ENCODE peak calls at places on chromosomes 3 and 15, in eight cellular contexts. One of them, this sample, is unnamed.

GRCh38 chr3:137012097-137012501 is 54.3 kb downstream of the IL20RB start:
- DNase-seq in GM23338: no peak
- DNase-seq in HL-60: no peak
- DNase-seq in A549: no peak
- DNase-seq in thoracic aorta: no peak
- DNase-seq in tibial artery: no peak
- DNase-seq in mammary epithelial cell: no peak
- DNase-seq in kidney: no peak
- DNase-seq in this sample: peak

GRCh38 chr15:27412413-27412812 is 441.4 kb downstream of the GABRG3 start:
- DNase-seq in GM23338: peak
- DNase-seq in HL-60: no peak
- DNase-seq in A549: peak
- DNase-seq in thoracic aorta: no peak
- DNase-seq in tibial artery: no peak
- DNase-seq in mammary epithelial cell: no peak
- DNase-seq in kidney: no peak
- DNase-seq in this sample: no peak

GRCh38 chr15:25954398-25954797 is 91.3 kb upstream of the ATP10A start:
- DNase-seq in GM23338: no peak
- DNase-seq in HL-60: no peak
- DNase-seq in A549: no peak
- DNase-seq in thoracic aorta: no peak
- DNase-seq in tibial artery: no peak
- DNase-seq in mammary epithelial cell: no peak
- DNase-seq in kidney: no peak
- DNase-seq in this sample: no peak

GRCh38 chr3:177553586-177553985 is 356.3 kb upstream of the TBL1XR1 start:
- DNase-seq in GM23338: no peak
- DNase-seq in HL-60: no peak
- DNase-seq in A549: no peak
- DNase-seq in thoracic aorta: no peak
- DNase-seq in tibial artery: peak
- DNase-seq in mammary epithelial cell: no peak
- DNase-seq in kidney: no peak
- DNase-seq in this sample: no peak

GRCh38 chr3:105722943-105723556 is 145.8 kb downstream of the CBLB start:
- DNase-seq in GM23338: no peak
- DNase-seq in HL-60: no peak
- DNase-seq in A549: no peak
- DNase-seq in thoracic aorta: no peak
- DNase-seq in tibial artery: no peak
- DNase-seq in mammary epithelial cell: no peak
- DNase-seq in kidney: no peak
- DNase-seq in this sample: no peak

GRCh38 chr15:44394062-44394461 is 33.4 kb upstream of the CTDSPL2 start:
- DNase-seq in GM23338: no peak
- DNase-seq in HL-60: no peak
- DNase-seq in A549: peak
- DNase-seq in thoracic aorta: no peak
- DNase-seq in tibial artery: no peak
- DNase-seq in mammary epithelial cell: no peak
- DNase-seq in kidney: no peak
- DNase-seq in this sample: peak

GRCh38 chr3:84136425-84136824 is 822.4 kb upstream of the CADM2 start:
- DNase-seq in GM23338: peak
- DNase-seq in HL-60: no peak
- DNase-seq in A549: peak
- DNase-seq in thoracic aorta: no peak
- DNase-seq in tibial artery: no peak
- DNase-seq in mammary epithelial cell: peak
- DNase-seq in kidney: no peak
- DNase-seq in this sample: no peak

GRCh38 chr3:174758943-174759342 is 100.2 kb upstream of the NAALADL2 start:
- DNase-seq in GM23338: no peak
- DNase-seq in HL-60: no peak
- DNase-seq in A549: no peak
- DNase-seq in thoracic aorta: no peak
- DNase-seq in tibial artery: no peak
- DNase-seq in mammary epithelial cell: no peak
- DNase-seq in kidney: no peak
- DNase-seq in this sample: peak

GRCh38 chr3:147919496-147919895 is 510.3 kb downstream of the ZIC1 start:
- DNase-seq in GM23338: no peak
- DNase-seq in HL-60: no peak
- DNase-seq in A549: no peak
- DNase-seq in thoracic aorta: no peak
- DNase-seq in tibial artery: no peak
- DNase-seq in mammary epithelial cell: no peak
- DNase-seq in kidney: no peak
- DNase-seq in this sample: no peak

GRCh38 chr3:78857494-78858111 is 910.2 kb downstream of the ROBO1 start:
- DNase-seq in GM23338: no peak
- DNase-seq in HL-60: no peak
- DNase-seq in A549: peak
- DNase-seq in thoracic aorta: no peak
- DNase-seq in tibial artery: no peak
- DNase-seq in mammary epithelial cell: no peak
- DNase-seq in kidney: no peak
- DNase-seq in this sample: peak

GRCh38 chr3:5160926-5161858 is 26.3 kb upstream of the EDEM1 start:
- DNase-seq in GM23338: peak
- DNase-seq in HL-60: no peak
- DNase-seq in A549: no peak
- DNase-seq in thoracic aorta: no peak
- DNase-seq in tibial artery: no peak
- DNase-seq in mammary epithelial cell: peak
- DNase-seq in kidney: no peak
- DNase-seq in this sample: peak

GRCh38 chr15:88390502-88390901 is 76.7 kb downstream of the MRPL46 start:
- DNase-seq in GM23338: no peak
- DNase-seq in HL-60: no peak
- DNase-seq in A549: no peak
- DNase-seq in thoracic aorta: no peak
- DNase-seq in tibial artery: no peak
- DNase-seq in mammary epithelial cell: no peak
- DNase-seq in kidney: no peak
- DNase-seq in this sample: no peak

GRCh38 chr3:192482391-192482790 is 244.9 kb downstream of the FGF12 start:
- DNase-seq in GM23338: no peak
- DNase-seq in HL-60: no peak
- DNase-seq in A549: no peak
- DNase-seq in thoracic aorta: no peak
- DNase-seq in tibial artery: no peak
- DNase-seq in mammary epithelial cell: no peak
- DNase-seq in kidney: no peak
- DNase-seq in this sample: peak

GRCh38 chr3:65703820-65704219 is 334.9 kb downstream of the MAGI1 start:
- DNase-seq in GM23338: no peak
- DNase-seq in HL-60: no peak
- DNase-seq in A549: no peak
- DNase-seq in thoracic aorta: no peak
- DNase-seq in tibial artery: no peak
- DNase-seq in mammary epithelial cell: no peak
- DNase-seq in kidney: no peak
- DNase-seq in this sample: no peak

GRCh38 chr3:191329654-191330308 is 545 bp downstream of the UTS2B start:
- DNase-seq in GM23338: peak
- DNase-seq in HL-60: no peak
- DNase-seq in A549: peak
- DNase-seq in thoracic aorta: no peak
- DNase-seq in tibial artery: peak
- DNase-seq in mammary epithelial cell: peak
- DNase-seq in kidney: no peak
- DNase-seq in this sample: peak

GRCh38 chr15:28094732-28095521 is 4.2 kb downstream of the OCA2 start:
- DNase-seq in GM23338: peak
- DNase-seq in HL-60: no peak
- DNase-seq in A549: no peak
- DNase-seq in thoracic aorta: no peak
- DNase-seq in tibial artery: peak
- DNase-seq in mammary epithelial cell: no peak
- DNase-seq in kidney: peak
- DNase-seq in this sample: no peak

GRCh38 chr3:30184102-30184810 is 422.1 kb upstream of the TGFBR2 start:
- DNase-seq in GM23338: no peak
- DNase-seq in HL-60: no peak
- DNase-seq in A549: no peak
- DNase-seq in thoracic aorta: no peak
- DNase-seq in tibial artery: no peak
- DNase-seq in mammary epithelial cell: no peak
- DNase-seq in kidney: no peak
- DNase-seq in this sample: no peak

GRCh38 chr15:63946524-63947065 is 99.7 kb downstream of the DAPK2 start:
- DNase-seq in GM23338: no peak
- DNase-seq in HL-60: no peak
- DNase-seq in A549: no peak
- DNase-seq in thoracic aorta: no peak
- DNase-seq in tibial artery: no peak
- DNase-seq in mammary epithelial cell: no peak
- DNase-seq in kidney: no peak
- DNase-seq in this sample: no peak

GRCh38 chr3:18385706-18386105 is 39.4 kb downstream of the SATB1 start:
- DNase-seq in GM23338: no peak
- DNase-seq in HL-60: no peak
- DNase-seq in A549: no peak
- DNase-seq in thoracic aorta: no peak
- DNase-seq in tibial artery: no peak
- DNase-seq in mammary epithelial cell: no peak
- DNase-seq in kidney: no peak
- DNase-seq in this sample: no peak

GRCh38 chr3:45942051-45942825 is 1.0 kb upstream of the CXCR6 start:
- DNase-seq in GM23338: no peak
- DNase-seq in HL-60: no peak
- DNase-seq in A549: no peak
- DNase-seq in thoracic aorta: no peak
- DNase-seq in tibial artery: peak
- DNase-seq in mammary epithelial cell: no peak
- DNase-seq in kidney: no peak
- DNase-seq in this sample: no peak

GRCh38 chr3:179079537-179079936 is 7.9 kb upstream of the ZMAT3 start:
- DNase-seq in GM23338: no peak
- DNase-seq in HL-60: no peak
- DNase-seq in A549: no peak
- DNase-seq in thoracic aorta: no peak
- DNase-seq in tibial artery: no peak
- DNase-seq in mammary epithelial cell: no peak
- DNase-seq in kidney: no peak
- DNase-seq in this sample: no peak

GRCh38 chr3:152636651-152637050 is 198.3 kb upstream of the P2RY1 start:
- DNase-seq in GM23338: no peak
- DNase-seq in HL-60: no peak
- DNase-seq in A549: no peak
- DNase-seq in thoracic aorta: no peak
- DNase-seq in tibial artery: no peak
- DNase-seq in mammary epithelial cell: no peak
- DNase-seq in kidney: no peak
- DNase-seq in this sample: no peak

GRCh38 chr3:196995646-196996355 is 27.2 kb upstream of the PIGZ start:
- DNase-seq in GM23338: no peak
- DNase-seq in HL-60: no peak
- DNase-seq in A549: no peak
- DNase-seq in thoracic aorta: no peak
- DNase-seq in tibial artery: peak
- DNase-seq in mammary epithelial cell: no peak
- DNase-seq in kidney: peak
- DNase-seq in this sample: no peak

GRCh38 chr15:84911879-84912660 is 27.6 kb downstream of the SLC28A1 start:
- DNase-seq in GM23338: no peak
- DNase-seq in HL-60: no peak
- DNase-seq in A549: peak
- DNase-seq in thoracic aorta: peak
- DNase-seq in tibial artery: peak
- DNase-seq in mammary epithelial cell: peak
- DNase-seq in kidney: peak
- DNase-seq in this sample: peak

GRCh38 chr3:33212406-33212805 is 6.2 kb downstream of the SUSD5 start:
- DNase-seq in GM23338: no peak
- DNase-seq in HL-60: no peak
- DNase-seq in A549: no peak
- DNase-seq in thoracic aorta: no peak
- DNase-seq in tibial artery: no peak
- DNase-seq in mammary epithelial cell: no peak
- DNase-seq in kidney: no peak
- DNase-seq in this sample: no peak

GRCh38 chr3:155270485-155271342 is 22.8 kb downstream of the STRIT1 start:
- DNase-seq in GM23338: no peak
- DNase-seq in HL-60: no peak
- DNase-seq in A549: no peak
- DNase-seq in thoracic aorta: no peak
- DNase-seq in tibial artery: no peak
- DNase-seq in mammary epithelial cell: peak
- DNase-seq in kidney: no peak
- DNase-seq in this sample: no peak

GRCh38 chr15:69819371-69819770 is 278.3 kb downstream of the TLE3 start:
- DNase-seq in GM23338: no peak
- DNase-seq in HL-60: no peak
- DNase-seq in A549: no peak
- DNase-seq in thoracic aorta: no peak
- DNase-seq in tibial artery: no peak
- DNase-seq in mammary epithelial cell: no peak
- DNase-seq in kidney: no peak
- DNase-seq in this sample: no peak

GRCh38 chr3:118495243-118495642 is 539.4 kb downstream of the IGSF11 start:
- DNase-seq in GM23338: peak
- DNase-seq in HL-60: no peak
- DNase-seq in A549: no peak
- DNase-seq in thoracic aorta: no peak
- DNase-seq in tibial artery: no peak
- DNase-seq in mammary epithelial cell: no peak
- DNase-seq in kidney: no peak
- DNase-seq in this sample: no peak
- TF ChIP-seq CTCF in GM23338: no peak
- TF ChIP-seq CTCF in HL-60: no peak
- TF ChIP-seq CTCF in A549: no peak
- TF ChIP-seq CTCF in thoracic aorta: no peak
- TF ChIP-seq CTCF in tibial artery: no peak
- TF ChIP-seq CTCF in mammary epithelial cell: peak
- TF ChIP-seq CTCF in kidney: no peak
- TF ChIP-seq CTCF in this sample: no peak

GRCh38 chr3:129277829-129278271 is 820 bp upstream of the HMCES start:
- DNase-seq in GM23338: peak
- DNase-seq in HL-60: no peak
- DNase-seq in A549: peak
- DNase-seq in thoracic aorta: no peak
- DNase-seq in tibial artery: peak
- DNase-seq in mammary epithelial cell: no peak
- DNase-seq in kidney: no peak
- DNase-seq in this sample: peak
- H3K4me3 ChIP-seq in GM23338: peak
- H3K4me3 ChIP-seq in HL-60: no peak
- H3K4me3 ChIP-seq in A549: peak
- H3K4me3 ChIP-seq in thoracic aorta: peak
- H3K4me3 ChIP-seq in tibial artery: peak
- H3K4me3 ChIP-seq in mammary epithelial cell: no peak
- H3K4me3 ChIP-seq in kidney: peak
- H3K4me3 ChIP-seq in this sample: no peak

GRCh38 chr3:159586587-159587202 is 401.9 kb upstream of the IL12A start:
- DNase-seq in GM23338: peak
- DNase-seq in HL-60: no peak
- DNase-seq in A549: peak
- DNase-seq in thoracic aorta: no peak
- DNase-seq in tibial artery: no peak
- DNase-seq in mammary epithelial cell: peak
- DNase-seq in kidney: no peak
- DNase-seq in this sample: peak
- TF ChIP-seq CTCF in GM23338: peak
- TF ChIP-seq CTCF in HL-60: no peak
- TF ChIP-seq CTCF in A549: peak
- TF ChIP-seq CTCF in thoracic aorta: no peak
- TF ChIP-seq CTCF in tibial artery: no peak
- TF ChIP-seq CTCF in mammary epithelial cell: peak
- TF ChIP-seq CTCF in kidney: peak
- TF ChIP-seq CTCF in this sample: peak

GRCh38 chr3:112087746-112088145 is 1.6 kb downstream of the C3orf52 start:
- DNase-seq in GM23338: no peak
- DNase-seq in HL-60: no peak
- DNase-seq in A549: no peak
- DNase-seq in thoracic aorta: no peak
- DNase-seq in tibial artery: no peak
- DNase-seq in mammary epithelial cell: no peak
- DNase-seq in kidney: no peak
- DNase-seq in this sample: no peak
- H3K4me3 ChIP-seq in GM23338: peak
- H3K4me3 ChIP-seq in HL-60: no peak
- H3K4me3 ChIP-seq in A549: no peak
- H3K4me3 ChIP-seq in thoracic aorta: peak
- H3K4me3 ChIP-seq in tibial artery: no peak
- H3K4me3 ChIP-seq in mammary epithelial cell: peak
- H3K4me3 ChIP-seq in kidney: peak
- H3K4me3 ChIP-seq in this sample: peak

This sample was measured in fibroblast of the aortic adventitia.